ENCODE peak calls at places on chromosome 16, in four cellular contexts. R, S, P and O are unnamed samples.

GRCh38 chr16:84369938-84370627 is 1.7 kb downstream of the ATP2C2 start:
- DNase-seq in P (no peak), R (no peak), S (no peak), O (no peak)

GRCh38 chr16:81636298-81636960 is 142.7 kb upstream of the PLCG2 start:
- DNase-seq in P (no peak), R (peak), S (no peak), O (no peak)

GRCh38 chr16:79897444-79898146 is 297.1 kb upstream of the MAF start:
- DNase-seq in P (no peak), S (peak), R (no peak), O (no peak)

GRCh38 chr16:23640669-23640958 is 496 bp downstream of the PALB2 start:
- DNase-seq in R (no peak), S (no peak), P (no peak), O (no peak)

GRCh38 chr16:85137323-85138072 is 25.2 kb upstream of the CIBAR2 start:
- DNase-seq in R (peak), S (peak), P (no peak), O (no peak)

GRCh38 chr16:66845791-66846221 is 1.6 kb downstream of the CA7 start:
- DNase-seq in R (no peak), P (no peak), S (no peak), O (no peak)

GRCh38 chr16:80569440-80570105 is 28.8 kb downstream of the DYNLRB2 start:
- DNase-seq in S (no peak), R (no peak), P (no peak), O (no peak)

GRCh38 chr16:54649846-54650245 is 280.8 kb upstream of the IRX5 start:
- DNase-seq in R (no peak), P (no peak), S (no peak), O (no peak)

GRCh38 chr16:70686376-70687171 is 721 bp upstream of the MTSS2 start:
- DNase-seq in R (no peak), S (no peak), P (no peak), O (no peak)

GRCh38 chr16:84574191-84574590 is 43.7 kb downstream of the COTL1 start:
- DNase-seq in P (peak), S (no peak), R (no peak), O (no peak)

GRCh38 chr16:59540621-59541020 is 806.5 kb upstream of the GOT2 start:
- DNase-seq in P (no peak), R (no peak), S (no peak), O (no peak)

GRCh38 chr16:85963746-85964370 is 64.9 kb downstream of the IRF8 start:
- DNase-seq in P (no peak), S (no peak), R (no peak), O (no peak)

GRCh38 chr16:67400901-67401300 is 7.6 kb upstream of the TPPP3 start:
- DNase-seq in S (no peak), R (no peak), P (no peak), O (no peak)

GRCh38 chr16:53893731-53894435 is 189.9 kb downstream of the FTO start:
- DNase-seq in P (no peak), S (no peak), R (no peak), O (no peak)

GRCh38 chr16:60729052-60729451 is 1307.2 kb downstream of the CDH8 start:
- DNase-seq in P (no peak), S (no peak), R (no peak), O (no peak)

GRCh38 chr16:84985079-84986065 is 26.0 kb downstream of the ZDHHC7 start:
- DNase-seq in P (no peak), S (no peak), R (peak), O (no peak)

GRCh38 chr16:63702981-63703590 is 1418.8 kb downstream of the CDH11 start:
- DNase-seq in S (peak), R (no peak), P (peak), O (no peak)

GRCh38 chr16:21069986-21070385 is 80.7 kb downstream of the DNAH3 start:
- DNase-seq in S (no peak), R (no peak), P (no peak), O (no peak)

GRCh38 chr16:12095275-12096161 is 119.0 kb downstream of the SNX29 start:
- DNase-seq in P (peak), R (peak), S (peak), O (no peak)

GRCh38 chr16:68022278-68022727 is 729 bp downstream of the DDX28 start:
- DNase-seq in S (no peak), R (peak), P (peak), O (no peak)

GRCh38 chr16:66552288-66553143 is at the start of gene CKLF:
- DNase-seq in P (peak), S (peak), R (peak), O (peak)

GRCh38 chr16:66419527-66419926 is 7.6 kb upstream of the BEAN1 start:
- DNase-seq in S (no peak), R (no peak), P (no peak), O (no peak)

GRCh38 chr16:54239441-54239840 is 47.1 kb downstream of the IRX3 start:
- DNase-seq in P (no peak), S (no peak), R (no peak), O (no peak)

GRCh38 chr16:88839026-88839529 is 17.7 kb downstream of the GALNS start:
- DNase-seq in P (peak), S (peak), R (peak), O (no peak)
- TF ChIP-seq ETV6 in P (no peak), S (no peak), R (no peak), O (no peak)

GRCh38 chr16:2147981-2148671 is at the start of gene RAB26:
- DNase-seq in P (peak), R (peak), S (peak), O (no peak)
- TF ChIP-seq ETV6 in P (no peak), R (no peak), S (peak), O (no peak)

GRCh38 chr16:17273142-17273561 is 197.6 kb downstream of the XYLT1 start:
- DNase-seq in P (no peak), R (no peak), S (peak), O (no peak)
- TF ChIP-seq ETV6 in P (no peak), R (no peak), S (no peak), O (no peak)

GRCh38 chr16:56301391-56301850 is 110.1 kb downstream of the GNAO1 start:
- DNase-seq in P (no peak), R (no peak), S (no peak), O (no peak)
- TF ChIP-seq ETV6 in P (no peak), R (no peak), S (no peak), O (no peak)

GRCh38 chr16:17606460-17606859 is 135.7 kb upstream of the XYLT1 start:
- DNase-seq in R (no peak), S (no peak), P (no peak), O (no peak)

GRCh38 chr16:17605784-17606183 is 135.0 kb upstream of the XYLT1 start:
- DNase-seq in R (no peak), P (no peak), S (no peak), O (no peak)

GRCh38 chr16:17598968-17599367 is 128.2 kb upstream of the XYLT1 start:
- DNase-seq in S (no peak), P (no peak), R (no peak), O (no peak)

GRCh38 chr16:17603614-17604013 is 132.9 kb upstream of the XYLT1 start:
- DNase-seq in P (no peak), S (no peak), R (no peak), O (no peak)

DNA sequence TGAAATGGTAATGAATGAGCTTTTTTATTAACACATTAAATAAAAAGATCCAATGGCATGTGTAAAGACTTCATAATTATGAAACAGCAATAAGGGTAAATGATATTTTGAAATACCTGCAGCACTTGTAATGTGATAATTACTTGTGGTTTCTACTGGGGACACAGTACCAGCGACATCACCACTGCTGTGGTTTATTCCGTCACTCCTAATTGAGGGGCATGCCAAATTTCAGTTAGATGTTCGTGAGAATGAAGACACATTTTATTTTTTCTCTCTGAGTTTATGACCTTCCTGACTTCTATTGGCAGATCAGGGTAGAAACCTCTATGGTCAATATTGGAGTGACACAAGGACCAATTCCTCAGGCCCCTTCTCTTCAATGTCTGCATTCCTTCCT is 131.9 kb upstream of the XYLT1 start:
- DNase-seq in P (no peak), S (no peak), R (no peak), O (no peak)
- TF ChIP-seq ETV6 in P (no peak), S (no peak), R (no peak), O (no peak)

DNA sequence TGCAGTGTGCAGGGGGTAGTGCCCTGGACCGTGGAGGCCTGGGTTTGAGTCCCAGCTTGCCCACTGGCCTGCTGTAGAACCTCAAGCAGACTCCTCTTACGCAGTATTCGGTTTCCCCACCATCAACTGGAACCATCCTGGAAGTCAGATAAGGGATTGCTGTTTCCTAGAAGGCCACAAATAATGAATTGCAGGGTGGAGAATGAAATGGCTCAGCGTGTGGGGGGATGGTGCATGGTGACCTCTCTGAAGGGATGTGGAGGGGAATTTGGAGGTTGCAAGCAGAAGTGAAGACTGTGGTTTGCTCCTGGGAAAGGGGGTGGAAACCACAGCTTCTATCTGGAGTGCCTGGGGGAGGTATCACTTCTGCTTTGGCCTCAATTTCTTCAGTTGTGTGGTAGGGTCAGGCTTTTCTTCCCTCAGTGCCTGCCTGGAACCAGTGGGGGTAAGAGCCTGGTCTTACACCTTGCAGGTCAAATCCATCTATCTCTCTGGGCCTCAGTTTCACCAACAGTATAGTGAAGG is 1.7 kb downstream of the ADGRG5 start:
- DNase-seq in P (no peak), S (no peak), R (no peak), O (peak)
- TF ChIP-seq ETV6 in P (no peak), S (no peak), R (peak), O (peak)

GRCh38 chr16:29675811-29676643 is 3.0 kb upstream of the QPRT start:
- DNase-seq in R (peak), S (peak), P (no peak), O (no peak)
- TF ChIP-seq ETV6 in R (no peak), S (no peak), P (no peak), O (no peak)

GRCh38 chr16:87207509-87207908 is 109.7 kb downstream of the C16orf95 start:
- DNase-seq in S (no peak), R (no peak), P (no peak), O (no peak)

GRCh38 chr16:87207965-87208364 is 109.2 kb downstream of the C16orf95 start:
- DNase-seq in S (no peak), R (no peak), P (no peak), O (no peak)

GRCh38 chr16:87209808-87210512 is 107.2 kb downstream of the C16orf95 start:
- DNase-seq in P (no peak), S (no peak), R (no peak), O (no peak)

GRCh38 chr16:87203060-87203656 is 114.0 kb downstream of the C16orf95 start:
- DNase-seq in S (peak), P (peak), R (peak), O (no peak)

GRCh38 chr16:87206646-87207451 is 110.3 kb downstream of the C16orf95 start:
- DNase-seq in S (no peak), R (no peak), P (no peak), O (no peak)
- TF ChIP-seq ETV6 in S (no peak), R (no peak), P (no peak), O (no peak)